ENCODE peak calls at places on chromosome 16, in eight cellular contexts. Q is transverse colon, Y is breast epithelium, G is astrocyte of the spinal cord, D is A549, Z is brain microvascular endothelial cell, X is kidney, L is HFF-Myc. U is an unnamed sample.

GRCh38 chr16:86626284-86626683 is 47.9 kb downstream of the FOXL1 start:
- DNase-seq in D (no peak), Y (no peak), Z (no peak), X (no peak), Q (no peak), G (no peak), L (no peak), U (no peak)

GRCh38 chr16:81601008-81601428 is 156.4 kb downstream of the CMIP start:
- DNase-seq in G (peak), D (peak), Z (peak), Y (peak), L (peak), Q (no peak), X (peak), U (no peak)

GRCh38 chr16:21713549-21714368 is 50.0 kb downstream of the OTOA start:
- DNase-seq in D (no peak), Y (no peak), G (no peak), L (no peak), Z (no peak), Q (no peak), X (no peak), U (no peak)

GRCh38 chr16:14056970-14057369 is 14.1 kb upstream of the MRTFB start:
- DNase-seq in Y (no peak), D (no peak), Q (no peak), X (no peak), Z (peak), L (no peak), G (peak), U (no peak)

GRCh38 chr16:5854027-5854426 is 756.4 kb upstream of the EEF2KMT start:
- DNase-seq in D (no peak), L (no peak), Y (no peak), Q (no peak), X (no peak), Z (no peak), G (no peak), U (no peak)

GRCh38 chr16:28910046-28911031 is 14.7 kb downstream of the RABEP2 start:
- DNase-seq in L (peak), Q (peak), X (no peak), G (no peak), D (peak), Z (no peak), Y (no peak), U (no peak)

GRCh38 chr16:19601083-19601976 is 45.8 kb downstream of the VPS35L start:
- DNase-seq in G (peak), D (peak), L (no peak), Y (no peak), Q (peak), X (no peak), Z (peak), U (no peak)

GRCh38 chr16:86213427-86214205 is 296.7 kb upstream of the FOXF1 start:
- DNase-seq in Z (no peak), G (no peak), Q (no peak), L (no peak), D (no peak), Y (no peak), X (no peak), U (no peak)

GRCh38 chr16:3149630-3150345 is 15.0 kb downstream of the ZNF213 start:
- DNase-seq in Z (peak), Q (peak), D (peak), Y (peak), G (peak), L (no peak), X (peak), U (no peak)

GRCh38 chr16:54284931-54285413 is 1.6 kb downstream of the IRX3 start:
- DNase-seq in X (peak), Z (no peak), Y (no peak), D (peak), Q (no peak), L (no peak), G (peak), U (no peak)

GRCh38 chr16:50901062-50901461 is 159.2 kb downstream of the CYLD start:
- DNase-seq in Y (no peak), L (no peak), G (no peak), D (no peak), X (peak), Q (no peak), Z (no peak), U (no peak)

GRCh38 chr16:77434022-77434364 is 841 bp downstream of the ADAMTS18 start:
- DNase-seq in Y (no peak), Z (no peak), G (no peak), X (no peak), D (no peak), Q (no peak), L (no peak), U (no peak)
- H3K4me3 ChIP-seq in Y (peak), Z (peak), G (no peak), X (no peak), D (peak), Q (no peak), L (no peak), U (no peak)

GRCh38 chr16:937723-938122 is 33.1 kb downstream of the LMF1 start:
- DNase-seq in G (no peak), D (no peak), Y (no peak), Z (no peak), L (no peak), Q (no peak), X (no peak), U (no peak)

GRCh38 chr16:939311-939710 is 31.5 kb downstream of the LMF1 start:
- DNase-seq in D (no peak), L (no peak), Y (no peak), Q (no peak), Z (no peak), G (no peak), X (peak), U (no peak)

GRCh38 chr16:937311-937710 is 33.5 kb downstream of the LMF1 start:
- DNase-seq in G (no peak), Z (no peak), L (no peak), D (no peak), Y (no peak), X (peak), Q (no peak), U (no peak)

GRCh38 chr16:939941-940340 is 30.8 kb downstream of the LMF1 start:
- DNase-seq in X (peak), Y (no peak), Z (no peak), Q (no peak), D (no peak), L (no peak), G (no peak), U (no peak)

GRCh38 chr16:938136-938535 is 32.6 kb downstream of the LMF1 start:
- DNase-seq in D (no peak), X (peak), Q (no peak), G (no peak), L (no peak), Z (no peak), Y (no peak), U (no peak)
- H3K4me3 ChIP-seq in D (no peak), X (no peak), Q (no peak), G (no peak), L (no peak), Z (no peak), Y (no peak), U (no peak)

GRCh38 chr16:8712589-8713361 is 38.4 kb downstream of the ABAT start:
- DNase-seq in G (no peak), L (no peak), Q (no peak), D (no peak), X (no peak), Z (no peak), Y (no peak), U (no peak)
- H3K4me3 ChIP-seq in G (no peak), L (no peak), Q (no peak), D (no peak), X (no peak), Z (no peak), Y (no peak), U (no peak)

GRCh38 chr16:57956270-57956808 is 14.6 kb downstream of the CNGB1 start:
- DNase-seq in Y (no peak), Q (no peak), L (no peak), G (no peak), D (no peak), X (peak), Z (no peak), U (no peak)
- H3K4me3 ChIP-seq in Y (no peak), Q (no peak), L (no peak), G (no peak), D (no peak), X (no peak), Z (no peak), U (no peak)

DNA sequence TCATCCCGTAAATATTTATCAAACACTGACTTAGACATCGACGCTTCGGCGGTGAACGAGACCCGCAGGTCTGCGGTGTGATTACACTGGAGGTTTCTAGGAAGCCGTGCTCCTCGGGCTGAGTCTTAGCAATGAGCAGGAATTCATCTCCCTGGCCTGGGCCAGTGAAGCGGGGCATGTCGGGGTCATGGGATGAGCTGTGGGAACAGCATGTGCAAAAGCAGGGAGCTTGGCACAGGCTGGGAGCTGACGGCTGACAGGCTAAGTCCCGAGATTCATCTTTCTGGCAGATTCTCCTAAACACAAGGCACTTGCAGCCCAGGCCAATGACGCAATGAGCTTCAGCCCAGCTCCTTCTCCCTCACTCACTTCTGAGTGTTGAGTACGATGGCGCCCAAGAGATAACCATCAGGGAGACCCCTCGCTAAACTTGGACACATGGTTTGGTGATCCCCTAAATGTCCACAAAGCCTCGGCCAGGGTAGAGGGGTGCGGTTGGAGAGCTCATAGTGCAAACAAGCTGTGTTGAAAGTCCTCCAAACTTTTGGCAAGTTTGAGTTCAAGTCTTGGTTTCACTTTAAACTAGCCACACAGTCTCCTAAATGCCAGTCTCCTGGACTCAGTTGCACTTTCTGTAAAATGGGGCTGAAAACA is 12.8 kb downstream of the CRISPLD2 start:
- DNase-seq in D (no peak), X (peak), G (peak), Q (peak), L (peak), Y (peak), Z (peak), U (no peak)
- H3K4me3 ChIP-seq in D (no peak), X (no peak), G (no peak), Q (no peak), L (peak), Y (peak), Z (no peak), U (no peak)

GRCh38 chr16:1991135-1991551 is 1.4 kb downstream of the SYNGR3 start:
- DNase-seq in Y (no peak), L (no peak), Q (peak), X (no peak), Z (no peak), G (no peak), D (no peak), U (no peak)
- H3K4me3 ChIP-seq in Y (peak), L (no peak), Q (no peak), X (no peak), Z (no peak), G (no peak), D (no peak), U (no peak)

GRCh38 chr16:24639769-24640168 is 89.7 kb upstream of the TNRC6A start:
- DNase-seq in L (no peak), X (no peak), Y (no peak), Z (no peak), G (no peak), D (no peak), Q (no peak), U (no peak)

GRCh38 chr16:24645739-24646645 is 83.5 kb upstream of the TNRC6A start:
- DNase-seq in Q (no peak), D (peak), Z (peak), G (peak), Y (no peak), X (no peak), L (peak), U (no peak)

GRCh38 chr16:24646646-24646995 is 82.8 kb upstream of the TNRC6A start:
- DNase-seq in D (no peak), X (no peak), Y (no peak), L (no peak), Z (no peak), G (no peak), Q (no peak), U (no peak)

GRCh38 chr16:24643489-24643888 is 86.0 kb upstream of the TNRC6A start:
- DNase-seq in X (no peak), L (no peak), G (no peak), Z (no peak), Y (no peak), D (no peak), Q (no peak), U (no peak)
- H3K4me3 ChIP-seq in X (no peak), L (no peak), G (no peak), Z (no peak), Y (no peak), D (no peak), Q (no peak), U (no peak)

GRCh38 chr16:66895697-66895995 is 15.3 kb downstream of the PDP2 start:
- DNase-seq in G (no peak), Y (no peak), Z (no peak), X (no peak), D (no peak), L (no peak), Q (no peak), U (no peak)
- H3K4me3 ChIP-seq in G (no peak), Y (no peak), Z (no peak), X (no peak), D (no peak), L (no peak), Q (no peak), U (no peak)

U was measured in LNCaP clone FGC.